ENCODE peak calls at places on chromosomes 16 and 17, in five cellular contexts. One of them, this sample, is unnamed.
A peak's percentile ranks its signal among the peaks of the same experiment; 100 is the strongest.

GRCh38 chr16:12245923-12246290 is 269.4 kb downstream of the SNX29 start:
- DNase-seq in dermis blood vessel endothelial cell: no peak
- DNase-seq in putamen: no peak
- DNase-seq in endodermal cell: no peak
- DNase-seq in NCI-H1105 treated with DMSO at 0.1 percent for 48 hours: peak; percentile 97
- DNase-seq in this sample: no peak

GRCh38 chr17:75645889-75646625 is 12.8 kb downstream of the SMIM5 start:
- DNase-seq in dermis blood vessel endothelial cell: peak; percentile 84
- DNase-seq in putamen: peak; percentile 92
- DNase-seq in endodermal cell: peak; percentile 85
- DNase-seq in NCI-H1105 treated with DMSO at 0.1 percent for 48 hours: no peak
- DNase-seq in this sample: peak; percentile 96

GRCh38 chr17:79747508-79748295 is 17.0 kb downstream of the ENPP7 start:
- DNase-seq in dermis blood vessel endothelial cell: no peak
- DNase-seq in putamen: peak; percentile 42
- DNase-seq in endodermal cell: peak; percentile 69
- DNase-seq in NCI-H1105 treated with DMSO at 0.1 percent for 48 hours: peak; percentile 48
- DNase-seq in this sample: no peak

GRCh38 chr16:66296591-66296990 is 69.9 kb upstream of the CDH5 start:
- DNase-seq in dermis blood vessel endothelial cell: no peak
- DNase-seq in putamen: no peak
- DNase-seq in endodermal cell: no peak
- DNase-seq in NCI-H1105 treated with DMSO at 0.1 percent for 48 hours: no peak
- DNase-seq in this sample: no peak

GRCh38 chr17:69314246-69315030 is 12.5 kb downstream of the ABCA5 start:
- DNase-seq in dermis blood vessel endothelial cell: peak; percentile 5
- DNase-seq in putamen: no peak
- DNase-seq in endodermal cell: no peak
- DNase-seq in NCI-H1105 treated with DMSO at 0.1 percent for 48 hours: peak; percentile 20
- DNase-seq in this sample: no peak

GRCh38 chr16:46746821-46747776 is 1.0 kb downstream of the MYLK3 start:
- DNase-seq in dermis blood vessel endothelial cell: no peak
- DNase-seq in putamen: no peak
- DNase-seq in endodermal cell: peak; percentile 80
- DNase-seq in NCI-H1105 treated with DMSO at 0.1 percent for 48 hours: no peak
- DNase-seq in this sample: peak; percentile 74

GRCh38 chr16:81694494-81695285 is 84.4 kb upstream of the PLCG2 start:
- DNase-seq in dermis blood vessel endothelial cell: peak; percentile 92
- DNase-seq in putamen: peak; percentile 47
- DNase-seq in endodermal cell: no peak
- DNase-seq in NCI-H1105 treated with DMSO at 0.1 percent for 48 hours: no peak
- DNase-seq in this sample: no peak

GRCh38 chr17:30235386-30236296 is at the start of gene SLC6A4:
- DNase-seq in dermis blood vessel endothelial cell: peak; percentile 20
- DNase-seq in putamen: no peak
- DNase-seq in endodermal cell: peak; percentile 79
- DNase-seq in NCI-H1105 treated with DMSO at 0.1 percent for 48 hours: peak; percentile 9
- DNase-seq in this sample: no peak

GRCh38 chr17:63497708-63498483 is 21.0 kb downstream of the ACE start:
- DNase-seq in dermis blood vessel endothelial cell: peak; percentile 51
- DNase-seq in putamen: no peak
- DNase-seq in endodermal cell: peak; percentile 94
- DNase-seq in NCI-H1105 treated with DMSO at 0.1 percent for 48 hours: peak; percentile 2
- DNase-seq in this sample: peak; percentile 62

GRCh38 chr16:71479420-71479819 is 9.7 kb downstream of the ZNF19 start:
- DNase-seq in dermis blood vessel endothelial cell: peak; percentile 57
- DNase-seq in putamen: no peak
- DNase-seq in endodermal cell: peak; percentile 71
- DNase-seq in NCI-H1105 treated with DMSO at 0.1 percent for 48 hours: no peak
- DNase-seq in this sample: peak; percentile 55

GRCh38 chr16:56691885-56692284 is 9.6 kb downstream of the MT1X start:
- DNase-seq in dermis blood vessel endothelial cell: no peak
- DNase-seq in putamen: no peak
- DNase-seq in endodermal cell: peak; percentile 69
- DNase-seq in NCI-H1105 treated with DMSO at 0.1 percent for 48 hours: peak; percentile 58
- DNase-seq in this sample: peak; percentile 77

GRCh38 chr17:64441772-64442549 is 7.0 kb upstream of the MILR1 start:
- DNase-seq in dermis blood vessel endothelial cell: peak; percentile 64
- DNase-seq in putamen: peak; percentile 25
- DNase-seq in endodermal cell: no peak
- DNase-seq in NCI-H1105 treated with DMSO at 0.1 percent for 48 hours: no peak
- DNase-seq in this sample: peak; percentile 47

GRCh38 chr17:67452681-67453554 is 75.8 kb downstream of the PITPNC1 start:
- DNase-seq in dermis blood vessel endothelial cell: no peak
- DNase-seq in putamen: no peak
- DNase-seq in endodermal cell: peak; percentile 23
- DNase-seq in NCI-H1105 treated with DMSO at 0.1 percent for 48 hours: no peak
- DNase-seq in this sample: no peak

GRCh38 chr16:4787068-4787467 is 1.1 kb downstream of the SEPTIN12 start:
- DNase-seq in dermis blood vessel endothelial cell: no peak
- DNase-seq in putamen: no peak
- DNase-seq in endodermal cell: no peak
- DNase-seq in NCI-H1105 treated with DMSO at 0.1 percent for 48 hours: no peak
- DNase-seq in this sample: no peak

GRCh38 chr16:72537684-72538083 is 365.7 kb upstream of the PMFBP1 start:
- DNase-seq in dermis blood vessel endothelial cell: peak; percentile 72
- DNase-seq in putamen: no peak
- DNase-seq in endodermal cell: no peak
- DNase-seq in NCI-H1105 treated with DMSO at 0.1 percent for 48 hours: no peak
- DNase-seq in this sample: no peak

This sample was measured in HepG2.